ENCODE peak calls at places on chromosomes 2 and 18, in seven cellular contexts. S is NCI-H774, J is NCI-H446, R is LoVo, A is SW480, V is endothelial cell of umbilical vein, B is bronchial epithelial cell. C is an unnamed sample.

GRCh38 chr2:229313591-229313990 is 42.5 kb upstream of the PID1 start:
- DNase-seq in S (no peak), J (no peak), R (no peak), A (no peak), V (no peak), B (peak; percentile 65), C (no peak)

GRCh38 chr2:150876201-150877085 is 385.2 kb downstream of the RBM43 start:
- DNase-seq in S (no peak), J (no peak), R (no peak), A (no peak), V (no peak), B (no peak), C (no peak)

GRCh38 chr18:427005-427404 is 73.5 kb downstream of the COLEC12 start:
- DNase-seq in S (no peak), J (no peak), R (no peak), A (no peak), V (no peak), B (peak; percentile 1), C (no peak)

GRCh38 chr2:240398711-240399267 is 36.7 kb upstream of the GPC1 start:
- DNase-seq in S (no peak), J (no peak), R (no peak), A (no peak), V (no peak), B (no peak), C (no peak)

GRCh38 chr18:24064701-24065100 is 50.1 kb downstream of the TTC39C start:
- DNase-seq in S (no peak), J (no peak), R (no peak), A (no peak), V (no peak), B (peak; percentile 93), C (no peak)

GRCh38 chr2:69686855-69687254 is 43.3 kb upstream of the AAK1 start:
- DNase-seq in S (no peak), J (no peak), R (no peak), A (no peak), V (peak; percentile 45), B (no peak), C (no peak)

GRCh38 chr2:58540680-58541079 is 299.6 kb upstream of the FANCL start:
- DNase-seq in S (no peak), J (no peak), R (no peak), A (no peak), V (no peak), B (no peak), C (no peak)

GRCh38 chr2:150909613-150910012 is 352.1 kb downstream of the RBM43 start:
- DNase-seq in S (no peak), J (no peak), R (no peak), A (peak; percentile 9), V (no peak), B (peak; percentile 4), C (peak; percentile 13)

GRCh38 chr2:173059941-173060575 is 15.6 kb upstream of the MAP3K20 start:
- DNase-seq in S (no peak), J (no peak), R (no peak), A (no peak), V (peak; percentile 29), B (peak; percentile 47), C (no peak)

GRCh38 chr2:71938659-71939587 is 208.7 kb downstream of the CYP26B1 start:
- DNase-seq in S (no peak), J (no peak), R (no peak), A (no peak), V (no peak), B (no peak), C (no peak)

GRCh38 chr2:118310016-118310877 is 222.0 kb downstream of the INSIG2 start:
- DNase-seq in S (peak; percentile 49), J (peak; percentile 60), R (no peak), A (no peak), V (peak; percentile 48), B (peak; percentile 28), C (no peak)

GRCh38 chr2:15941483-15941853 is 1.1 kb downstream of the MYCN start:
- DNase-seq in S (no peak), J (no peak), R (no peak), A (no peak), V (no peak), B (no peak), C (no peak)

GRCh38 chr2:29218071-29218470 is 102.9 kb downstream of the CLIP4 start:
- DNase-seq in S (no peak), J (no peak), R (no peak), A (no peak), V (no peak), B (no peak), C (no peak)

GRCh38 chr2:15383695-15384350 is 177.3 kb downstream of the NBAS start:
- DNase-seq in S (no peak), J (no peak), R (no peak), A (no peak), V (no peak), B (no peak), C (no peak)

GRCh38 chr2:206873426-206873825 is 65.9 kb upstream of the CPO start:
- DNase-seq in S (no peak), J (no peak), R (no peak), A (no peak), V (no peak), B (no peak), C (no peak)

GRCh38 chr2:173750332-173750731 is 214.8 kb downstream of the SP3 start:
- DNase-seq in S (no peak), J (no peak), R (no peak), A (no peak), V (peak; percentile 30), B (peak; percentile 16), C (no peak)

GRCh38 chr2:102387763-102388546 is 32.4 kb downstream of the IL18R1 start:
- DNase-seq in S (no peak), J (no peak), R (no peak), A (no peak), V (no peak), B (no peak), C (no peak)

GRCh38 chr18:35379421-35379820 is 2.3 kb upstream of the ZNF396 start:
- DNase-seq in S (no peak), J (no peak), R (no peak), A (no peak), V (no peak), B (no peak), C (no peak)

GRCh38 chr2:229852565-229852964 is 69.2 kb downstream of the TRIP12 start:
- DNase-seq in S (no peak), J (no peak), R (no peak), A (no peak), V (peak; percentile 97), B (peak; percentile 30), C (no peak)

GRCh38 chr2:33412920-33413319 is 63.5 kb upstream of the RASGRP3 start:
- DNase-seq in S (no peak), J (peak; percentile 20), R (peak; percentile 23), A (peak; percentile 32), V (peak; percentile 82), B (peak; percentile 36), C (peak; percentile 45)

GRCh38 chr2:226118471-226119429 is 680.9 kb downstream of the IRS1 start:
- DNase-seq in S (peak; percentile 1), J (no peak), R (peak; percentile 73), A (peak; percentile 69), V (no peak), B (peak; percentile 98), C (peak; percentile 64)

GRCh38 chr2:39481611-39482010 is 44.5 kb upstream of the MAP4K3 start:
- DNase-seq in S (no peak), J (no peak), R (peak; percentile 53), A (peak; percentile 65), V (peak; percentile 78), B (peak; percentile 86), C (peak; percentile 50)

GRCh38 chr2:30611572-30611971 is 164.5 kb downstream of the LCLAT1 start:
- DNase-seq in S (no peak), J (no peak), R (no peak), A (no peak), V (no peak), B (no peak), C (no peak)

GRCh38 chr2:21710496-21710895 is 586.7 kb downstream of the TDRD15 start:
- DNase-seq in S (no peak), J (no peak), R (no peak), A (peak; percentile 7), V (no peak), B (no peak), C (no peak)

GRCh38 chr2:196278491-196278911 is 107.1 kb upstream of the STK17B start:
- DNase-seq in S (no peak), J (no peak), R (no peak), A (no peak), V (peak; percentile 88), B (peak; percentile 72), C (no peak)

GRCh38 chr2:112121682-112122254 is 16.4 kb upstream of the FBLN7 start:
- DNase-seq in S (no peak), J (peak; percentile 32), R (peak; percentile 12), A (peak; percentile 52), V (peak; percentile 77), B (peak; percentile 56), C (peak; percentile 73)

GRCh38 chr2:201939366-201939985 is 94.2 kb upstream of the FZD7 start:
- DNase-seq in S (no peak), J (peak; percentile 78), R (no peak), A (no peak), V (no peak), B (no peak), C (no peak)

GRCh38 chr18:48621240-48621639 is 82.4 kb downstream of the CTIF start:
- DNase-seq in S (no peak), J (no peak), R (no peak), A (no peak), V (no peak), B (peak; percentile 51), C (no peak)

C was measured in HT-29.